ENCODE peak calls at places on chromosome 14, in five cellular contexts. A, D, I, O and S are unnamed samples.
A peak's percentile ranks its signal among the peaks of the same experiment; 100 is the strongest.

GRCh38 chr14:94145902-94146527 is 16.6 kb upstream of the IFI27L2 start:
- ATAC-seq in D (no peak), I (no peak), A (no peak), O (no peak), S (no peak)

GRCh38 chr14:42222924-42223471 is 616.3 kb downstream of the LRFN5 start:
- ATAC-seq in A (no peak), D (no peak), I (peak; percentile 75), O (peak; percentile 94), S (no peak)

GRCh38 chr14:60815371-60815770 is 80.8 kb downstream of the MNAT1 start:
- ATAC-seq in O (no peak), D (peak; percentile 90), A (no peak), I (no peak), S (no peak)

GRCh38 chr14:94691658-94692029 is 78.3 kb downstream of the GSC start:
- ATAC-seq in A (no peak), O (no peak), I (peak; percentile 53), D (no peak), S (no peak)

GRCh38 chr14:54450535-54450934 is 9.4 kb upstream of the CNIH1 start:
- ATAC-seq in A (no peak), O (no peak), I (peak; percentile 79), D (no peak), S (no peak)

GRCh38 chr14:91980157-91980556 is 32.7 kb upstream of the FBLN5 start:
- ATAC-seq in D (no peak), I (peak; percentile 83), A (no peak), O (peak; percentile 80), S (peak; percentile 84)

GRCh38 chr14:73674986-73675385 is 30.2 kb downstream of the DNAL1 start:
- ATAC-seq in D (no peak), A (no peak), I (no peak), O (no peak), S (no peak)

GRCh38 chr14:38618514-38618913 is 362.6 kb upstream of the CLEC14A start:
- ATAC-seq in D (peak; percentile 86), A (no peak), I (no peak), O (no peak), S (no peak)

GRCh38 chr14:72776701-72777255 is 117.1 kb downstream of the DPF3 start:
- ATAC-seq in O (no peak), A (peak; percentile 26), I (no peak), D (peak; percentile 96), S (no peak)

GRCh38 chr14:69240527-69241173 is 19.3 kb upstream of the GALNT16 start:
- ATAC-seq in A (no peak), D (no peak), O (no peak), I (no peak), S (no peak)
- H3K36me3 ChIP-seq in A (peaks cover 5% of the 10 kb centered on the region), D (peaks cover 35% of the 10 kb centered on the region), O (no peaks in the 10 kb centered on the region), I (peaks cover 42% of the 10 kb centered on the region), S (peaks cover 61% of the 10 kb centered on the region)

DNA sequence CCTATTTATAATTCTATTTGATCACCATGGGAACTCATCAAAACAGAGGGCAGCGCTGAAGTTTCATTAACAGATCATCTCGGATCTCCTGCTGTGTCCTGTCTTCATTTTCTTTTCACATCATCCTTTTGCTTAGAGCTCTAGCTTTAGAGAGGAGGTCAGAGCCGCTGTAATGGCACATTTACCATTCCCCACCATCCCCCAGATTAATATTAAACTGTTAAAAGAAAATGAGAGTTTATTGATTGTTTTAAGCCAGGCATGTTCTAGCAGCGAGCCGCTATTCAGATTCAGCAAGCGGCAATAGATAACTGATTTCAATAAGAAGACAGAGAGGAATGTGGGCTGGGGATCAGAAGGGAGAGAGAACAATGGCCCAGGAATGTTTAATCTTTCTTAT is 308.8 kb downstream of the EGLN3 start:
- ATAC-seq in A (no peak), O (no peak), I (no peak), D (no peak), S (no peak)
- TF ChIP-seq POLR2AphosphoS5 in A (no peak), O (no peak), I (no peak), D (no peak), S (no peak)

GRCh38 chr14:68969278-68969677 is 9.8 kb downstream of the ACTN1 start:
- ATAC-seq in O (no peak), A (no peak), D (no peak), I (no peak), S (no peak)
- H3K36me3 ChIP-seq in O (peaks cover 9% of the 10 kb centered on the region), A (peaks cover 16% of the 10 kb centered on the region), D (peaks cover 41% of the 10 kb centered on the region), I (peaks cover 2% of the 10 kb centered on the region), S (peaks cover 21% of the 10 kb centered on the region)

GRCh38 chr14:70706177-70706576 is 64.5 kb downstream of the TTC9 start:
- ATAC-seq in A (no peak), O (no peak), D (peak; percentile 14), I (no peak), S (no peak)
- TF ChIP-seq POLR2AphosphoS5 in A (no peak), O (no peak), D (no peak), I (no peak), S (no peak)

GRCh38 chr14:55645148-55645547 is 65.1 kb downstream of the KTN1 start:
- ATAC-seq in D (no peak), O (no peak), I (no peak), A (no peak), S (no peak)
- H3K36me3 ChIP-seq in D (peaks cover 50% of the 10 kb centered on the region), O (peaks cover 45% of the 10 kb centered on the region), I (peaks cover 18% of the 10 kb centered on the region), A (peaks cover 40% of the 10 kb centered on the region), S (peaks cover 9% of the 10 kb centered on the region)

GRCh38 chr14:104138891-104139459 is 588 bp downstream of the KIF26A start:
- ATAC-seq in D (no peak), A (no peak), I (no peak), O (peak; percentile 10), S (no peak)

GRCh38 chr14:104136472-104137296 is 1.7 kb upstream of the KIF26A start:
- ATAC-seq in O (no peak), D (no peak), I (no peak), A (no peak), S (no peak)

GRCh38 chr14:104139460-104140212 is 1.2 kb downstream of the KIF26A start:
- ATAC-seq in O (no peak), I (no peak), A (no peak), D (no peak), S (no peak)

GRCh38 chr14:104137297-104138097 is 890 bp upstream of the KIF26A start:
- ATAC-seq in D (peak; percentile 84), O (peak; percentile 85), I (peak; percentile 85), A (peak; percentile 79), S (peak; percentile 79)

GRCh38 chr14:104138098-104138890 is at the start of gene KIF26A:
- ATAC-seq in I (peak; percentile 12), O (peak; percentile 78), A (no peak), D (no peak), S (peak; percentile 36)
- TF ChIP-seq POLR2AphosphoS5 in I (no peak), O (no peak), A (no peak), D (no peak), S (no peak)

GRCh38 chr14:101065246-101065645 is 161.7 kb upstream of the RTL1 start:
- ATAC-seq in I (no peak), O (no peak), A (no peak), D (no peak), S (no peak)
- H3K36me3 ChIP-seq in I (no peaks in the 10 kb centered on the region), O (no peaks in the 10 kb centered on the region), A (no peaks in the 10 kb centered on the region), D (no peaks in the 10 kb centered on the region), S (no peaks in the 10 kb centered on the region)

GRCh38 chr14:66361013-66361412 is 125.2 kb upstream of the CCDC196 start:
- ATAC-seq in D (no peak), A (no peak), O (no peak), I (no peak), S (no peak)
- TF ChIP-seq POLR2AphosphoS5 in D (no peak), A (no peak), O (no peak), I (no peak), S (no peak)

DNA sequence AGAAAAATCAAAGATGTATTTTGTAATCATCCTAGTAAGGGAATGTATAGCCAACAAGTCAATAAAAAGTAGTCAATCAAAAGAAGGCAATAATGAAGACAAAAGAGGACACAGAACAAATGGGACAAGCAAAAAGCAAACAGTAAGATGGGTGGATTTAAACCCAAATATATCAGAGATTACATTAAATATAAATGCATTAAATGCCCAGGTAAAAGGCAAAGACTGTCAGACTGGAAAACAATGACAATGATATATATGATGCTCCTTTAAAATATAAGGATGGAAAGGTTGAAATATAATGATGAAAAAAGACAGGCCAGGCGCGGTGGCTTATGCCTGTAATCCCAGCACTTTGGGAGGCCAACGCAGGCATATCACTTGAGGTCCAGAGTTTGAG is 35.7 kb downstream of the NEMF start:
- ATAC-seq in I (no peak), D (no peak), O (no peak), A (no peak), S (no peak)
- H3K36me3 ChIP-seq in I (peaks cover 64% of the 10 kb centered on the region), D (peaks cover 61% of the 10 kb centered on the region), O (peaks cover 31% of the 10 kb centered on the region), A (peaks cover 67% of the 10 kb centered on the region), S (peaks cover 18% of the 10 kb centered on the region)

DNA sequence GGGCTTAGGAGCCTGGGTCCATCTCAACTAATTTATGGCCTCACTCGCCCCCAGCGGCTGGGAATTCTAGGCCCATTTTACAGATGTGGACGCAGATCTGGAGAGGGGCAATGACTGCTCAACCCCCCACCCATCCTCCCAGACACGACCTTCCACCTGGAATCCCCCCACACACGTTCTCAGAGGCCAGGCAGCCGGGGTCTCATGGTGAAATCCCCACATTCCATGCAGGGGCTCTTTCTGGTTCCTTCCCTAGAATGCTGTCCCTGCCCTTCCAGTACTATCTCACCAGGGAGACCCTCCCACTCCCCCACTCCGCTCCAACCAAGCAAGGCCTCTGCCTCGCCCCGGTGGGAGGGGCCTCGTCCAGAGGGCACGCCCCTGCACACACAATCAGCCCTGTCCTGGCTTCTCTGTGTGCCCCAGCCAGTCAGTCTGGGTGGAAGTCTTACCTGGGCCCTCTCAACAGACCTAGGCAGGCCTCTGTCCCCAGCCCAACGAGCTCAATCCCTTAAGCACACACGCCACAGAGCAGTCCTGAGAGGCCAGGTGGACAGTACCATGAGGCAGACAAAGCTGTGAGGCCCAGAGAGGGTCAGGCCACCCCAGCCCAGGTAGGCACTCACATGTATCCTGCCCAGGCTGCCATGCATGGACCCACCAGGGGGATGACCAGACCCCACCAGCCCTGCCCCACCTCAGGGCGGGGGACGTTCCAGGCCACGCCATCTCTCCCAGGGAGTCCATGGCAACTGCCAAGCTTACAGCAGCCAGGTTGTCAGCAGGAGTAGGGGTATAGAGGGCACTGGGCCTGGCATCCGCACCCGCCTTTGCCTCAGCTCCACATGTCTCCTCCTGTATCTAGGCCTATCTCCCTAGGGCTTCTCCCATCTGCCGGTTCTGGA is 1.3 kb upstream of the ANKRD9 start:
- ATAC-seq in I (peak; percentile 7), O (no peak), D (peak; percentile 76), A (peak; percentile 79), S (no peak)
- TF ChIP-seq POLR2AphosphoS5 in I (no peak), O (no peak), D (peak; percentile 65), A (no peak), S (no peak)